ENCODE peak calls at places on chromosomes 2 and 18, in five cellular contexts. T is upper lobe of left lung, D is adrenal gland, K is A549, H is heart left ventricle. Q is an unnamed sample. For H3K4me1, the result is how much of the 10 kb centered on the place peaks cover.

GRCh38 chr2:7773362-7773973 is 856.3 kb downstream of the RNF144A start:
- DNase-seq in K (no peak), D (no peak), H (no peak), T (peak), Q (no peak)

GRCh38 chr2:20992201-20992711 is 51.6 kb downstream of the APOB start:
- DNase-seq in H (no peak), T (peak), D (no peak), K (peak), Q (no peak)

GRCh38 chr2:238082858-238083257 is 17.3 kb upstream of the ESPNL start:
- DNase-seq in H (no peak), T (no peak), D (no peak), K (no peak), Q (no peak)

GRCh38 chr2:151946856-151947523 is 118.8 kb upstream of the ARL5A start:
- DNase-seq in H (no peak), D (peak), T (peak), K (peak), Q (no peak)

GRCh38 chr2:96526101-96526591 is 10.4 kb upstream of the ARID5A start:
- DNase-seq in T (no peak), K (no peak), H (no peak), D (no peak), Q (no peak)

GRCh38 chr2:96692094-96692971 is 47.5 kb downstream of the LMAN2L start:
- DNase-seq in D (no peak), H (no peak), K (no peak), T (peak), Q (no peak)

GRCh38 chr18:13932285-13933025 is 17.1 kb upstream of the MC2R start:
- DNase-seq in T (no peak), H (no peak), K (no peak), D (no peak), Q (no peak)

GRCh38 chr2:67917332-67918054 is 145.3 kb downstream of the C1D start:
- DNase-seq in D (no peak), T (no peak), H (no peak), K (peak), Q (no peak)

GRCh38 chr2:50863856-50864255 is 168.1 kb downstream of the NRXN1 start:
- DNase-seq in T (no peak), D (no peak), K (no peak), H (no peak), Q (no peak)

GRCh38 chr2:120617055-120617454 is 118.6 kb upstream of the GLI2 start:
- DNase-seq in K (no peak), D (no peak), T (peak), H (no peak), Q (no peak)

GRCh38 chr2:96681540-96681939 is 39.0 kb downstream of the FER1L5 start:
- DNase-seq in D (no peak), T (no peak), K (no peak), H (no peak), Q (no peak)

GRCh38 chr18:76429262-76430126 is 65.5 kb downstream of the ZNF516 start:
- DNase-seq in D (no peak), H (no peak), K (peak), T (no peak), Q (no peak)

GRCh38 chr2:163198007-163198406 is 359.4 kb upstream of the KCNH7 start:
- DNase-seq in H (no peak), T (no peak), K (no peak), D (no peak), Q (no peak)

GRCh38 chr2:190177249-190177648 is 114.7 kb upstream of the MSTN start:
- DNase-seq in T (no peak), K (no peak), D (no peak), H (no peak), Q (no peak)

GRCh38 chr18:76953186-76953982 is 131.0 kb downstream of the ZNF236 start:
- DNase-seq in K (no peak), T (peak), D (peak), H (peak), Q (no peak)

GRCh38 chr18:58780045-58780444 is 84.6 kb upstream of the ZNF532 start:
- DNase-seq in H (no peak), K (no peak), D (no peak), T (no peak), Q (no peak)

GRCh38 chr2:9950521-9951271 is 797 bp upstream of the GRHL1 start:
- DNase-seq in H (peak), D (peak), T (peak), K (no peak), Q (no peak)

GRCh38 chr18:58862851-58863538 is 1.7 kb upstream of the ZNF532 start:
- DNase-seq in T (no peak), D (peak), K (peak), H (peak), Q (no peak)

DNA sequence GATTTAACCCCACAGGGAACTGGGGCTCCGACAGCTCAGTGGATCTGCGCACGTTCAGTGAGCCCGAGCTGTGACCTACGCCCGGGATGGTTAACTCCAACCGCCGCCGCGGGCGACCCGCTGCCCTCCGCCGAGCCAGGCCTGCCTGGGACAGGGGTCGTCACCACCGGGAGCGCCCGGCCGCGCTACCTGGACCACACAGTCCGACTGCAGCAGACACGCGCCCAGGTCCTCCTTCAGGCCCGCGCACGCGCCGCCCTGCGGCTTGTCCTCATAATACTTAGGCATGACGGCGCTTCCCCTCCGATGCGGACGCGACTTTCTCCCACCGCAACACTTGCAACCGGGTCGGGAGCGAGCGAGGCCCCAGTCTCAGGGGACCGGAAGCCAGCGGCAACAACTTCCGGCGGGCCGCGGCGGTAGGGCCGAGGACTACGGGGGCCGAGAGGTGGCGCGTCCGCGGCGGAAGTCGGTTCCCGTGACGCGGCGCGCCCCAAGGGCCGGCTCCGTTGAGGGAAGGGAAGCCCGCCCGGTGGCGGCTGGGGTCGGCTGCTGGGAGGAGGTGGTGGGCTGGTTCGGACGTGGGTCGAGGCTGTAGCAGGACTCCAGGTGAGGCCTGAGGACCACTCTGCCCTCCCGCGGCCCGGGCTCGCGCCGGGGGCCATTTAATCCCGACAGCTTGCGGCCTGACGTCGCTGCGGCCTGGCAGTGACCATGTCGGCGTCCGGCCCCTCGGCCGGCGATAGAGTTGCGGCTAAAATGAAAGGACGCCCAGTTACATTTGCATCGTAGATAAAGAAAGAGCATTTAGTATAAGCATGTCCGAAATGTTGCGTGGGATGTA is at the start of the genes COA5 and UNC50:
- DNase-seq in D (peak), H (peak), T (peak), K (peak), Q (peak)
- TF ChIP-seq POLR2A in D (peak), H (peak), T (peak), K (peak), Q (peak)

GRCh38 chr2:196333397-196333796 is 162.0 kb upstream of the STK17B start:
- DNase-seq in D (no peak), T (no peak), K (no peak), H (no peak), Q (no peak)
- H3K4me1 ChIP-seq in D (under half), T (under half), K (under half), H (under half), Q (under half)

GRCh38 chr2:42382144-42382543 is 21.1 kb upstream of the COX7A2L start:
- DNase-seq in H (no peak), D (no peak), K (no peak), T (no peak), Q (no peak)
- H3K4me3 ChIP-seq in H (no peak), D (no peak), K (no peak), T (no peak), Q (no peak)

GRCh38 chr18:56652802-56653201 is 1.6 kb downstream of the WDR7 start:
- DNase-seq in T (no peak), H (no peak), K (no peak), D (no peak), Q (no peak)

GRCh38 chr18:56651771-56652092 is 573 bp downstream of the WDR7 start:
- DNase-seq in H (no peak), D (no peak), K (no peak), T (no peak), Q (no peak)

GRCh38 chr18:56650056-56650455 is 1.1 kb upstream of the WDR7 start:
- DNase-seq in D (no peak), K (no peak), H (no peak), T (no peak), Q (no peak)

GRCh38 chr18:56648307-56648706 is 2.9 kb upstream of the WDR7 start:
- DNase-seq in H (no peak), T (no peak), K (no peak), D (no peak), Q (no peak)

GRCh38 chr18:56650944-56651770 is at the start of gene WDR7:
- DNase-seq in T (peak), K (peak), D (peak), H (peak), Q (peak)
- TF ChIP-seq POLR2A in T (peak), K (no peak), D (peak), H (peak), Q (peak)

GRCh38 chr2:127388423-127389164 is 819 bp upstream of the MAP3K2 start:
- DNase-seq in D (no peak), K (no peak), H (no peak), T (no peak), Q (no peak)
- H3K4me1 ChIP-seq in D (under half), K (under half), H (under half), T (under half), Q (under half)

GRCh38 chr2:165573534-165574461 is 104.3 kb downstream of the CSRNP3 start:
- DNase-seq in K (peak), H (peak), T (peak), D (peak), Q (no peak)
- H3K4me3 ChIP-seq in K (peak), H (peak), T (no peak), D (no peak), Q (peak)

GRCh38 chr2:204913854-204914464 is 368.7 kb downstream of the PARD3B start:
- DNase-seq in D (no peak), K (no peak), H (no peak), T (no peak), Q (no peak)
- TF ChIP-seq POLR2A in D (no peak), K (no peak), H (no peak), T (no peak), Q (no peak)

DNA sequence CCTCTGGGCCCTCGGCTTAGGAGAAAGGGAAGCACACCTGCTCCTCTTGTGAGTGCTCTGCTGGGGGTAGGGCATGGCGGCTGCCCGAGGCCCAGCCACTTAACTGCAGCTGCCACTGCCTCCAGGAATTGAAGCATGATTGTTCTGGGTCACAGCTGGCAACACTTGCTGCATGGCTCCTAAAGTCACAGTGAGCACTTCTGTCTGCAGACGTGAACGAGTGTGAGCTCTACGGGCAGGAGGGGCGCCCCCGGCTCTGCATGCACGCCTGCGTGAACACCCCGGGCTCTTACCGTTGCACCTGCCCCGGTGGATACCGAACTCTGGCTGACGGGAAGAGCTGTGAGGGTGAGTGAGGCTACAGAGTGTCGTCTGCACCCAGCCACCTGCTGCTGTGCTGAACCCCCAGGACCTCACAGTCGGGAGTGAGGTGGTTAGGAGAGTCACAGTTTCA is 44.4 kb downstream of the FBLN7 start:
- DNase-seq in K (no peak), T (no peak), H (no peak), D (no peak), Q (no peak)
- H3K4me1 ChIP-seq in K (under half), T (under half), H (under half), D (under half), Q (under half)

DNA sequence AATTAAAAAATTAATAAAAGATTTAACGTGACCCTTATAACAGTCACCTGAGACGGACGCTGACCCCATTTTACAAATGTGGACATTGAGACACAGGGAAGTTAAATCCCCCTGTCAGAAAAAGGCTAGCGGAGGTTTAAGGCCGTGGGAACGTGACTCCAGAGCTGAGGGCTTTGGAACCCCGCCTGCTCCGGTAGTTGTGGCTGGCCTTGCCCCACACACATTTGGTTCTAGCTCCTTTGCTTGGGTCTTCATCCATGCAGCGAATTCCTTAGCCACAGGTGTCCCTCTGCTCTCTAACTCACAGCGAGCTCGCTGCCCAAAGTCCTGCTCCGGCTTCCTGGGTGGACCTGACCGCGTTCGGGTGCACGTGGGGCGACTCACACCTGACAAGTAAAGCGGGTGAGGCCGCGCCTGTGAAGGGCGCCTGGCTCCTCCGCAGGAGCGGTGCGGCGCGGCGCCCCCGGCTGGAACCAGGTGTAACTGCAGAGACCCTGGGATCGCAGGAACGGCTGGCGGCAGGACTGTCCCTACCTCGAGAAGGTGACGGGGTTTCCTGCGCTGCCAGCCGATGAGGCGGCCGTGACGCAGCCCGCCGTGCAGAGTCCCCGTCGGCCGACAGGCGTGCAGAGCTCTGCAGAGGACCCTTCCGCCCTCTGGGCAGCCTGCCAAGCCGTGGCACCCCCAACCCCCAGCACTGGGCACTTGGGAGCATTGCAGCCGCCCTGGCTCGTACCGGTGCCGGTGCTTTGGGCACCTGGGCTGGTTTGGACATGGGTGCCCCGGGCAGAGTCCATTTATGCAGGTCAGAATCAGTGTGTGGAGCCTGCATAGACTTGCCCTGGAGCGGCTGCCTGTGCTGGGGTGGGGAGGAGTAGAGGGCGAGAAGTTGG is 2.4 kb upstream of the PROC start:
- DNase-seq in D (peak), H (peak), T (peak), K (peak), Q (no peak)
- H3K4me3 ChIP-seq in D (no peak), H (peak), T (no peak), K (peak), Q (peak)

GRCh38 chr2:73071452-73072399 is at the start of gene SFXN5:
- DNase-seq in K (peak), T (peak), D (peak), H (peak), Q (peak)

GRCh38 chr2:73072416-73072815 is 904 bp upstream of the SFXN5 start:
- DNase-seq in K (no peak), D (no peak), T (no peak), H (no peak), Q (no peak)

GRCh38 chr2:73069855-73070650 is 1.5 kb downstream of the SFXN5 start:
- DNase-seq in K (no peak), H (no peak), D (no peak), T (no peak), Q (no peak)

GRCh38 chr2:73069041-73069854 is 2.3 kb downstream of the SFXN5 start:
- DNase-seq in K (no peak), D (no peak), T (no peak), H (no peak), Q (no peak)

DNA sequence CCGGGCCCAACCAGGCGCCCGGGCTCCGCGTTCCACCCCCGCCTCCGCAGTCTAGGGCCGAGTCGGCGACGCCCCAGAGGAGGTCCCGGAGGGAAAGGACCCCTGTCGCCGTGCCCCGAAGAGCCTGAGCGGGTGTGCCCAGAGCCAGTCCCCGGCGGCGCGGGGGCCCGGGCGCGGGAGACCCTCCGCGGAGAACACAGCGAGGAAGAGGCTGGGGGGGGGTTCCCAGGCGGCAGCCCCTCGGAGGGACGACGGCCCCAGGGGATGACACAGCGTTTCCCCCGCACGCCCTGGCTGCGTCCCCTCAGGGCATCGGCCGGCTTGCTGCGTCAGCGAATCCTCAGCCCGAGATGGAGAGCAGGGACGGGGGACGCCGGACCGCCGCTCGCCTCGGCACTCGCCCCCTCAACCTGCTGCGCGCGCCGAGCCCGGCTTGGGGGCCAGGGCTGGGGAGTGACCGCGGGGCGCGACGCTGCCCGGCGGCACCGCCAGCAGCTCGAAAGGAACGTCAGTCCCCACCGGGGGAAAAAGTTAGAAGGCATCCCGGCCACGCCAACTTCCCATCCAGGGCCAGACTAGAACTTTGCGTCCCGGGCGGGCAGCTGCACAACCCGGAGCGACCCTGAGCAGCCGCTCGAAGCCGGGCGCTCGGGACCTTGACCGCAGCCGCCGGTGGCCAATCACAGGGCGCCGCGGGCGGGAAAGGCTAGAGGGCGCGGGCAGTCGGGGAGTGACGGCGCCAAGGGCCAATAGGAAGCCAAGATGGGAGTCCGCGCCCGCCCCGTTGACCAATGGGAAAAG is 661 bp downstream of the SFXN5 start:
- DNase-seq in K (peak), T (peak), H (peak), D (peak), Q (peak)
- TF ChIP-seq POLR2A in K (peak), T (peak), H (peak), D (no peak), Q (peak)

Q was measured in esophagus squamous epithelium.